ENCODE peak calls at places on chromosomes 3 and 15, in four cellular contexts. One of them, this sample, is unnamed.

GRCh38 chr3:98460220-98460619 is 2.8 kb upstream of the OR5K1 start:
- DNase-seq in B cell: no peak
- DNase-seq in GM10248: no peak
- DNase-seq in sigmoid colon: no peak
- DNase-seq in this sample: no peak

GRCh38 chr3:130014526-130014925 is 40.0 kb downstream of the TRH start:
- DNase-seq in GM10248: no peak
- DNase-seq in sigmoid colon: no peak
- DNase-seq in B cell: no peak
- DNase-seq in this sample: no peak

GRCh38 chr15:33490703-33491102 is 179.9 kb downstream of the RYR3 start:
- DNase-seq in sigmoid colon: no peak
- DNase-seq in GM10248: no peak
- DNase-seq in B cell: no peak
- DNase-seq in this sample: no peak

GRCh38 chr3:152524198-152525140 is 255.7 kb downstream of the MBNL1 start:
- DNase-seq in sigmoid colon: no peak
- DNase-seq in GM10248: no peak
- DNase-seq in B cell: peak; percentile 72
- DNase-seq in this sample: no peak

GRCh38 chr15:73383310-73384185 is 14.8 kb upstream of the HCN4 start:
- DNase-seq in GM10248: no peak
- DNase-seq in sigmoid colon: peak; percentile 29
- DNase-seq in B cell: no peak
- DNase-seq in this sample: no peak

GRCh38 chr15:99951471-99951870 is 218.2 kb upstream of the LYSMD4 start:
- DNase-seq in sigmoid colon: no peak
- DNase-seq in B cell: no peak
- DNase-seq in GM10248: no peak
- DNase-seq in this sample: no peak

GRCh38 chr3:188918086-188918485 is 253.7 kb upstream of the TPRG1 start:
- DNase-seq in B cell: no peak
- DNase-seq in GM10248: no peak
- DNase-seq in sigmoid colon: no peak
- DNase-seq in this sample: no peak

GRCh38 chr15:33894193-33894592 is 74.1 kb upstream of the CHRM5 start:
- DNase-seq in sigmoid colon: no peak
- DNase-seq in GM10248: no peak
- DNase-seq in B cell: no peak
- DNase-seq in this sample: no peak

GRCh38 chr3:104503022-104503421 is 863.7 kb upstream of the ALCAM start:
- DNase-seq in B cell: no peak
- DNase-seq in GM10248: no peak
- DNase-seq in sigmoid colon: no peak
- DNase-seq in this sample: no peak

GRCh38 chr15:56243774-56244236 is at the start of gene RFX7:
- DNase-seq in B cell: peak; percentile 90
- DNase-seq in GM10248: peak; percentile 76
- DNase-seq in sigmoid colon: peak; percentile 84
- DNase-seq in this sample: peak; percentile 49

GRCh38 chr15:22955544-22956085 is 24.6 kb downstream of the CYFIP1 start:
- DNase-seq in B cell: no peak
- DNase-seq in sigmoid colon: peak; percentile 60
- DNase-seq in GM10248: no peak
- DNase-seq in this sample: no peak

GRCh38 chr3:16048435-16049318 is 125.8 kb upstream of the GALNT15 start:
- DNase-seq in B cell: peak; percentile 54
- DNase-seq in sigmoid colon: peak; percentile 82
- DNase-seq in GM10248: peak; percentile 77
- DNase-seq in this sample: no peak

GRCh38 chr3:43531835-43532234 is 90.0 kb downstream of the ANO10 start:
- DNase-seq in sigmoid colon: no peak
- DNase-seq in B cell: no peak
- DNase-seq in GM10248: no peak
- DNase-seq in this sample: no peak

DNA sequence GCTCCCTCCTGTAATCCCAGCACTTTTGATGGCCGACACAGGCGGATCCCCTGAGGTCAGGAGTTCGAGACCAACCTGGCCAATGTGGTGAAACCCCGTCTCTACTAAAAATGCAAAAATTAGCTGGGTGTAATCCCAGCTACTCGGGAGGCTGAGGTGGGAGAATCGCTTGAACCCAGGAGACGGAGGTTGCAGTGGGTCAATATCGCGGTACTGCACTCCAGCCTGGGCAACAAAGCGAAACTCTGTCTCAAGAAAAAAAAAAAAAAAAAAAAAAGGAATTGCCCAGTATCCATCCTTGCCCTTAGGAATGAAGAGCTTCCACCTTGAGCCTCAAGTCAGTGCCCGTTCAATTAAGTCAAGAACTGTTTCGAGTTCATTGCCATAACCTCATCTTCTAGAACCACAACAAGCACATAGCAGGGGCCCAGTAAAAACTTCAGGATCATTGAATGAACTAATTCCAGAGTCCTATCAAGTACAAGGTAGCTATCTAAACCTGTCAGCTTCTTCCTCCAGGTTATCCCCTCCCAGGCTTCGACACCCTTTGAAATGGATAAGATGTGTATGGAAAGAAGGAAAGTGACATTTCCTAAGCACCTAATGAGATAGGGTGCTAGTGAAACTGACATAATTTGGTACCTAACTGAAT is 826 bp downstream of the DBR1 start:
- DNase-seq in B cell: no peak
- DNase-seq in GM10248: no peak
- DNase-seq in sigmoid colon: no peak
- DNase-seq in this sample: no peak
- TF ChIP-seq CTCF in B cell: no peak
- TF ChIP-seq CTCF in GM10248: no peak
- TF ChIP-seq CTCF in sigmoid colon: no peak
- TF ChIP-seq CTCF in this sample: no peak

DNA sequence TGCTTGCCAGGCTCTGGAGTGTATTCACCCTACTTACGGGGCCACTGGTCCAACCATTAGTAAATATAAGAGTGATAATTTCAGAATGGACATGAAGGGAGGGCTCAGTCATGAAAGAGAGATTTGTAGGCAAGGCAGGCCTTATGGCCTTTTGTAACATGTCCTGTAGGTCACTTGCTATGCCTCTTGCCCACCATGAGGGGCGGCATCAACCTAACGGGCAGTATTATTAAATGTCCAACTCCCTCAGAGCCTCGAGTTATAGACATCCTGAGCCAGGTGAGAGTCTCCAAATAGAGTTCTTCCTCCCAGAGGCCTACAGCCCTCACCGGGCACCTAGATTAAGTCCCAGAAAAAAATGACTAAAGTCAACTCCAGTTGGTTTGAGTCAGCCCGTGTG is 30.2 kb downstream of the ONECUT1 start:
- DNase-seq in GM10248: no peak
- DNase-seq in sigmoid colon: no peak
- DNase-seq in B cell: no peak
- DNase-seq in this sample: no peak
- TF ChIP-seq CTCF in GM10248: no peak
- TF ChIP-seq CTCF in sigmoid colon: no peak
- TF ChIP-seq CTCF in B cell: no peak
- TF ChIP-seq CTCF in this sample: no peak

GRCh38 chr3:32569540-32570425 is 875 bp downstream of the DYNC1LI1 start:
- DNase-seq in B cell: peak; percentile 58
- DNase-seq in GM10248: peak; percentile 54
- DNase-seq in sigmoid colon: peak; percentile 83
- DNase-seq in this sample: peak; percentile 53
- TF ChIP-seq CTCF in B cell: no peak
- TF ChIP-seq CTCF in GM10248: no peak
- TF ChIP-seq CTCF in sigmoid colon: no peak
- TF ChIP-seq CTCF in this sample: no peak

GRCh38 chr3:127177226-127177625 is 15.7 kb upstream of the PRR23E start:
- DNase-seq in GM10248: peak; percentile 13
- DNase-seq in B cell: no peak
- DNase-seq in sigmoid colon: no peak
- DNase-seq in this sample: no peak
- TF ChIP-seq CTCF in GM10248: no peak
- TF ChIP-seq CTCF in B cell: no peak
- TF ChIP-seq CTCF in sigmoid colon: no peak
- TF ChIP-seq CTCF in this sample: no peak

GRCh38 chr3:172180473-172180872 is 141.1 kb downstream of the FNDC3B start:
- DNase-seq in B cell: no peak
- DNase-seq in sigmoid colon: no peak
- DNase-seq in GM10248: no peak
- DNase-seq in this sample: no peak

GRCh38 chr3:172184106-172184822 is 144.9 kb downstream of the FNDC3B start:
- DNase-seq in sigmoid colon: no peak
- DNase-seq in B cell: no peak
- DNase-seq in GM10248: no peak
- DNase-seq in this sample: no peak

GRCh38 chr3:172182797-172183196 is 143.4 kb downstream of the FNDC3B start:
- DNase-seq in sigmoid colon: no peak
- DNase-seq in B cell: no peak
- DNase-seq in GM10248: no peak
- DNase-seq in this sample: no peak

GRCh38 chr3:172179680-172180399 is 140.5 kb downstream of the FNDC3B start:
- DNase-seq in GM10248: peak; percentile 38
- DNase-seq in sigmoid colon: no peak
- DNase-seq in B cell: no peak
- DNase-seq in this sample: no peak

GRCh38 chr3:172181936-172182708 is 142.7 kb downstream of the FNDC3B start:
- DNase-seq in sigmoid colon: no peak
- DNase-seq in B cell: no peak
- DNase-seq in GM10248: no peak
- DNase-seq in this sample: peak; percentile 49
- TF ChIP-seq CTCF in sigmoid colon: no peak
- TF ChIP-seq CTCF in B cell: no peak
- TF ChIP-seq CTCF in GM10248: no peak
- TF ChIP-seq CTCF in this sample: no peak